ENCODE peak calls at places on chromosomes 2 and 18, in five cellular contexts. G is SJSA1, X is hepatocyte, S is cardiac muscle cell, M is Caco-2. E is an unnamed sample. For H3K36me3 and H3K4me1, the result is how much of the 10 kb centered on the place peaks cover.

GRCh38 chr2:59684771-59685166 is 868.7 kb downstream of the BCL11A start:
- DNase-seq in G (no peak), X (no peak), S (no peak), M (no peak), E (no peak)

GRCh38 chr2:236335696-236336574 is 71.7 kb upstream of the ASB18 start:
- DNase-seq in G (no peak), X (no peak), S (no peak), M (no peak), E (no peak)

GRCh38 chr2:127381762-127382161 is 6.0 kb downstream of the MAP3K2 start:
- DNase-seq in G (no peak), X (no peak), S (no peak), M (no peak), E (no peak)

GRCh38 chr18:29501952-29502351 is 1325.0 kb upstream of the CDH2 start:
- DNase-seq in G (no peak), X (no peak), S (no peak), M (no peak), E (no peak)

GRCh38 chr18:31161757-31162418 is 768 bp downstream of the DSC1 start:
- DNase-seq in G (no peak), X (no peak), S (no peak), M (no peak), E (no peak)

GRCh38 chr2:140657657-140658056 is 1473.2 kb downstream of the LRP1B start:
- DNase-seq in G (no peak), X (no peak), S (no peak), M (no peak), E (no peak)

GRCh38 chr2:150811259-150811912 is 323.9 kb upstream of the RND3 start:
- DNase-seq in G (no peak), X (no peak), S (no peak), M (no peak), E (no peak)

GRCh38 chr18:48968412-48969215 is 17.8 kb upstream of the SMAD7 start:
- DNase-seq in G (no peak), X (no peak), S (no peak), M (no peak), E (no peak)

GRCh38 chr2:172439509-172439860 is 12.1 kb downstream of the ITGA6 start:
- DNase-seq in G (no peak), X (no peak), S (no peak), M (no peak), E (no peak)

GRCh38 chr2:39497077-39497867 is 60.2 kb upstream of the MAP4K3 start:
- DNase-seq in G (no peak), X (no peak), S (no peak), M (no peak), E (no peak)

GRCh38 chr2:132795220-132795619 is 125.2 kb upstream of the LYPD1 start:
- DNase-seq in G (no peak), X (no peak), S (no peak), M (no peak), E (no peak)

GRCh38 chr2:4780679-4781078 is 911.5 kb upstream of the SOX11 start:
- DNase-seq in G (no peak), X (no peak), S (no peak), M (no peak), E (no peak)

GRCh38 chr2:30511122-30512083 is 64.4 kb downstream of the LCLAT1 start:
- DNase-seq in G (peak), X (peak), S (no peak), M (peak), E (no peak)

GRCh38 chr2:55408946-55409868 is 10.4 kb downstream of the CCDC88A start:
- DNase-seq in G (no peak), X (no peak), S (no peak), M (no peak), E (no peak)

GRCh38 chr18:40911582-40912254 is 1043.3 kb upstream of the PIK3C3 start:
- DNase-seq in G (no peak), X (no peak), S (no peak), M (no peak), E (no peak)

GRCh38 chr2:68318686-68319396 is 908 bp downstream of the CNRIP1 start:
- DNase-seq in G (no peak), X (peak), S (no peak), M (no peak), E (no peak)

GRCh38 chr2:197911667-197912066 is 107.3 kb downstream of the PLCL1 start:
- DNase-seq in G (no peak), X (no peak), S (no peak), M (no peak), E (no peak)

GRCh38 chr18:10514082-10514481 is 11.7 kb upstream of the NAPG start:
- DNase-seq in G (no peak), X (no peak), S (no peak), M (no peak), E (no peak)

GRCh38 chr2:25043241-25043867 is 1.5 kb downstream of the EFR3B start:
- DNase-seq in G (peak), X (peak), S (peak), M (no peak), E (no peak)

GRCh38 chr2:129142465-129142864 is 823.8 kb upstream of the HS6ST1 start:
- DNase-seq in G (no peak), X (no peak), S (no peak), M (no peak), E (no peak)

GRCh38 chr2:211946960-211947359 is 591.6 kb downstream of the ERBB4 start:
- DNase-seq in G (no peak), X (no peak), S (no peak), M (no peak), E (no peak)

GRCh38 chr18:44031063-44031462 is 649.6 kb upstream of the SETBP1 start:
- DNase-seq in G (no peak), X (no peak), S (no peak), M (no peak), E (no peak)

GRCh38 chr2:196971574-196972279 is 45.2 kb upstream of the PGAP1 start:
- DNase-seq in G (no peak), X (no peak), S (no peak), M (no peak), E (no peak)

GRCh38 chr2:240125749-240126148 is 10.4 kb downstream of the COPS9 start:
- DNase-seq in G (peak), X (no peak), S (no peak), M (no peak), E (no peak)

GRCh38 chr2:71789556-71790219 is 336.3 kb downstream of the DYSF start:
- DNase-seq in G (peak), X (no peak), S (no peak), M (no peak), E (no peak)

GRCh38 chr2:209395232-209395631 is 28.6 kb upstream of the MAP2 start:
- DNase-seq in G (no peak), X (no peak), S (no peak), M (no peak), E (no peak)

GRCh38 chr2:101153077-101153707 is 2.0 kb upstream of the TBC1D8 start:
- DNase-seq in G (no peak), X (no peak), S (no peak), M (no peak), E (no peak)

GRCh38 chr2:155145758-155146229 is 447.3 kb downstream of the KCNJ3 start:
- DNase-seq in G (no peak), X (no peak), S (peak), M (no peak), E (no peak)

GRCh38 chr2:10120938-10121574 is 1.5 kb upstream of the RRM2 start:
- DNase-seq in G (no peak), X (peak), S (no peak), M (peak), E (no peak)

GRCh38 chr2:30157616-30158015 is 10.8 kb downstream of the YPEL5 start:
- DNase-seq in G (no peak), X (no peak), S (no peak), M (no peak), E (peak)

GRCh38 chr18:9827856-9828793 is 57.6 kb upstream of the TXNDC2 start:
- DNase-seq in G (peak), X (peak), S (no peak), M (no peak), E (no peak)

GRCh38 chr2:68734176-68734575 is 435 bp upstream of the ARHGAP25 start:
- DNase-seq in G (no peak), X (no peak), S (no peak), M (no peak), E (no peak)

GRCh38 chr18:23838801-23839366 is 149.6 kb downstream of the LAMA3 start:
- DNase-seq in G (no peak), X (no peak), S (no peak), M (no peak), E (no peak)

GRCh38 chr18:63040788-63041410 is 278.7 kb downstream of the BCL2 start:
- DNase-seq in G (no peak), X (no peak), S (no peak), M (no peak), E (no peak)

GRCh38 chr2:18171191-18172139 is 293.0 kb downstream of the KCNS3 start:
- DNase-seq in G (no peak), X (no peak), S (no peak), M (no peak), E (no peak)

DNA sequence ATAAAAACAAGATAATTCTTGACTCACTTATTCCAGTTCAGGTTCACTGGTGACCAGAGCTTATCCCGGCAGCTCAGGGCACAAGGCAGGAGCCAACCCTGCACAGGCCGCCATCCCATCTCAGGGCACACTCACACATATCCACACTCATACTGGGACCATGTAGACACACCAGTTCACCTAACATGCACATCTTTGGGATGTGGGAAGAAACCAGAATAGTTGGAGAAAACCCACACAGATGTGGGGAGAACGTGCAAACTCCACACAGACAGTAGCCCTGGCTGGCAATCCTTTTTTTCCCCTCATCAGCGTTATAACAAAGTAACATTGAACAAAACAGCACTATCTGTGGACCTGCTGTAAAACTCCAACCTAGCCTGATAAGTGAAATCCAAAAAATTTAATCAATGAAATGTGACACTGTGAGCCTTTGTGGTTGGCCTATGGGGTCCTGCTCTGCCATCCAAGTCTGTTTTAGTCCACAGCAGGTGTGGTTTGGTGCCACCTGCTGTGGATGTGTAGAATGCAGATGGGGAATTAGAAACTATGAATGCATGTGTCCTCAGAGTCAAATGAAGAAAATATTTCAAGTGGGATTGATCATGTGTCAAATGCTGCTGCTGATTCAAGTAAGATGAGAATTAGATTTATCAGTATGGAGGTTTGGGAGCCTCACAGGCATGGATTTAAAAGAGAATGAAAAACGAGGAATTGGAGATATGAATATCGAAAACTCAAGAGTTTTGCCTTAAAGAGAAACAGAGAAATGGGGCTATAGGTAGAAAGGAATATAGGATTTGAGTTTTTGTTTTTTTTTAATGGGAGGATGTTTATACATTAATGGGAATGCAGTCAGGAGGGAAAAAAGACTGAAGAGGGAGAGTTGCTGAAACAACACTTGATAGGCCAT is 47.0 kb downstream of the UGP2 start:
- DNase-seq in G (no peak), X (peak), S (peak), M (peak), E (peak)
- H3K4me3 ChIP-seq in G (no peak), X (no peak), S (no peak), M (no peak), E (no peak)

DNA sequence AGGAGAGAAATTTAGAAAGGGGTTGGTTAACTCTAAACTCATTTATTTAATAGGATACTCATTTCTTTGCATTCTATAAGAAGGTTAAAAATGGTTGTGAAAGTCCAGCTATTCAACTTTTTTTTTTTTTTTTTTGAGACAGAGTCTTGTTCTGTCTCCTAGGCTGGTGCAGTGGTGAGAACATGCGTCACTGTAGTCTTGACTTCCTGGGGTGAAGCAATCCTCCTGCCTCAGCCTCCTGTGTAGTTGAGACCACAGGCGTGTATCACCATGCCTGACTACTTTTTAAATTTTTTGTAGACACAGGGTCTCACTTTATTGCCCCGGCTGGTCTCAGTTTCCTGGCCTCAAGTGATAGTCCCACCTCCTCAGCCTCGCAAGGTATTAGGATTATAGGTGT is 11.9 kb downstream of the ELP2 start:
- DNase-seq in G (no peak), X (no peak), S (no peak), M (no peak), E (no peak)
- H3K36me3 ChIP-seq in G (half or more), X (under half), S (half or more), M (under half), E (half or more)

GRCh38 chr2:174846941-174847938 is 83.0 kb upstream of the CHRNA1 start:
- DNase-seq in G (peak), X (peak), S (peak), M (no peak), E (no peak)

GRCh38 chr2:174841931-174842330 is 77.7 kb upstream of the CHRNA1 start:
- DNase-seq in G (no peak), X (no peak), S (no peak), M (no peak), E (no peak)

GRCh38 chr2:174842496-174842895 is 78.2 kb upstream of the CHRNA1 start:
- DNase-seq in G (no peak), X (no peak), S (no peak), M (no peak), E (no peak)

GRCh38 chr2:174844295-174844708 is 80.0 kb upstream of the CHRNA1 start:
- DNase-seq in G (no peak), X (no peak), S (no peak), M (no peak), E (no peak)

GRCh38 chr2:174846218-174846617 is 81.9 kb upstream of the CHRNA1 start:
- DNase-seq in G (no peak), X (no peak), S (no peak), M (no peak), E (no peak)
- H3K4me1 ChIP-seq in G (under half), X (under half), S (under half), M (under half), E (under half)

GRCh38 chr18:79402209-79402576 is 6.5 kb downstream of the NFATC1 start:
- DNase-seq in G (no peak), X (no peak), S (no peak), M (no peak), E (no peak)

GRCh38 chr18:79400591-79401381 is 5.1 kb downstream of the NFATC1 start:
- DNase-seq in G (no peak), X (no peak), S (peak), M (no peak), E (peak)

GRCh38 chr18:79402977-79403722 is 7.4 kb downstream of the NFATC1 start:
- DNase-seq in G (no peak), X (no peak), S (no peak), M (no peak), E (peak)

GRCh38 chr18:79400091-79400590 is 4.4 kb downstream of the NFATC1 start:
- DNase-seq in G (no peak), X (peak), S (peak), M (no peak), E (peak)

DNA sequence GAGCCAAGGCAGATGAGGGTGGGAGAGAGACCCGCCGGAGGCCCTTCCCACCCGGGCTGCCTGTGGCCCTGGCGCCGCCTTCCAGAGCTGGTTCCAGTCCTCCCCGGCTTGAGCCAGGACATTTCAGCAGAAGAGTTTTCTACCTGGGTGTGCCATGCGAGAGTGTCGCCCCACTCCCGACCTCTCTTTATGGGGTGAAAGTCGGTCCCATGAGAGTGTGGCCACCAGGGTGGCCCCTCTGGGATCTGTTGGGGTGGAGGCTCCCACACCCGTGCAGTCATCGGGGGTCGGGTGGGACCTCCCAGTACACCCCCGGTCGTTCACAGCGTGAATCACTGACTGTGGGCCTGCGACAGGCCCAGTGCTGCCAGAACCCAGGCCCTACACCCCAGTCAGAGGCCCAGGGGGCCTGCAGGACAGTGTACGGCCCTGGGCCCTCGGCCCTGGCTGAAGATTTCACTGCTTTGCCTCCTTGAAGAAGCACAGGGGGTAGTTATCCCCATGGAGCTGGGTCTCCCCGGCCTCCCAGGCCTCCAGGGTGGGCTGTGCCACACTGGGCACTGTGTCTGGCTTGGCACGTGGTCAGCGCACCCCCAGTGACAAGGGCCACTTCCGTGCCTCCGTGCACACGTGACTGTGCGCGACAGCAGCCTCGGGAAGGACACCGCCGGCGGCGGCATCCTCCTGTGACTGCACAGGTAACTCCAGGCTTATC is 5.9 kb downstream of the NFATC1 start:
- DNase-seq in G (no peak), X (no peak), S (no peak), M (no peak), E (no peak)
- H3K4me3 ChIP-seq in G (no peak), X (no peak), S (no peak), M (no peak), E (peak)

GRCh38 chr18:2884706-2885285 is 38.0 kb downstream of the EMILIN2 start:
- DNase-seq in G (no peak), X (no peak), S (no peak), M (no peak), E (no peak)
- H3K36me3 ChIP-seq in G (under half), X (under half), S (under half), M (under half), E (under half)

GRCh38 chr2:42851186-42851585 is 58.8 kb upstream of the HAAO start:
- DNase-seq in G (no peak), X (no peak), S (no peak), M (no peak), E (no peak)
- H3K4me1 ChIP-seq in G (under half), X (under half), S (under half), M (under half), E (under half)

DNA sequence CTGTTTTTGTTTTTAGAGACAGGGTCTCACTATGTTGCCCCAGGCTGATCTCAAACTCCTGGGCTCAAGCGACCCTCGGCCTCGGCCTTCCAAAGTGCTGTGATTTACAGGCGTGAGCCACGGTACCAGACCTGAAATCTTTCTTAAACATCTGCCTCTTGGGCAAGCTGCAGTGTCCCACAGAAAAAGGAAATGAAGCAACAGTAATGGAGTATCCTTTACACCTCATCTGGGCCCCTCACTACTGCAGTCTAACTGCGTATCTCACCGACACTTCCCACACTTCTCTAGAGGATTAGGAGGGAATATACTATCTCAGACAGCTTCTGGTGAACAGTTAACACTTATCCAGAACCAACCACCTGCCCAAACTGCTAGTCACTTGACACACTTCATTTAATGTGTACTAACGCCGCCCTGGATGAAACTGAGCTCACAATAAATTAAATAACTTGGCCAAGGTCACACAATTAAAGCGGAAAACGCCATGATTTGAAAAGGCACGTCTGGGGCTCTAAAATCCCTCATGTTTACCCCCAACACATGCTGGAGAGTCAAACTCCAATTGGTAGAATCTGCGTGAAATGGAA is 1.0 kb downstream of the COX7A2L start:
- DNase-seq in G (no peak), X (peak), S (no peak), M (no peak), E (peak)
- H3K4me3 ChIP-seq in G (peak), X (peak), S (peak), M (peak), E (peak)

GRCh38 chr2:36393738-36394256 is 38.2 kb downstream of the CRIM1 start:
- DNase-seq in G (no peak), X (no peak), S (no peak), M (no peak), E (no peak)
- H3K36me3 ChIP-seq in G (half or more), X (under half), S (under half), M (under half), E (under half)

GRCh38 chr18:70290482-70291294 is 1.8 kb downstream of the SOCS6 start:
- DNase-seq in G (no peak), X (no peak), S (no peak), M (no peak), E (no peak)
- H3K4me1 ChIP-seq in G (under half), X (under half), S (under half), M (under half), E (under half)

GRCh38 chr2:77520981-77521380 is 1.2 kb downstream of the LRRTM4 start:
- DNase-seq in G (no peak), X (no peak), S (peak), M (no peak), E (no peak)
- H3K4me3 ChIP-seq in G (no peak), X (no peak), S (peak), M (no peak), E (no peak)